ENCODE peak calls at places on chromosomes 2 and 18, in five cellular contexts. X, S, J, C and M are unnamed samples.

GRCh38 chr2:15730545-15731212 is 139.0 kb downstream of the DDX1 start:
- DNase-seq in S (peak), X (no peak), C (peak), J (peak), M (peak)

GRCh38 chr2:20187331-20187730 is 37.6 kb downstream of the SDC1 start:
- DNase-seq in X (no peak), S (no peak), J (no peak), C (no peak), M (no peak)

GRCh38 chr18:3485153-3486149 is 35.5 kb downstream of the TGIF1 start:
- DNase-seq in X (no peak), J (no peak), C (no peak), S (no peak), M (no peak)

GRCh38 chr2:240347373-240347940 is 88.0 kb upstream of the GPC1 start:
- DNase-seq in S (no peak), X (no peak), C (no peak), J (no peak), M (no peak)

GRCh38 chr2:119724656-119725485 is 34.9 kb upstream of the PTPN4 start:
- DNase-seq in S (no peak), X (no peak), C (no peak), J (no peak), M (no peak)

GRCh38 chr2:217060516-217060915 is 200.7 kb upstream of the TNP1 start:
- DNase-seq in C (no peak), J (no peak), S (no peak), X (no peak), M (no peak)

GRCh38 chr2:158202151-158202778 is 100.6 kb downstream of the UPP2 start:
- DNase-seq in S (peak), X (no peak), C (no peak), J (no peak), M (no peak)

GRCh38 chr2:213125646-213126347 is 25.6 kb downstream of the IKZF2 start:
- DNase-seq in J (no peak), C (no peak), X (no peak), S (peak), M (no peak)

GRCh38 chr2:3125761-3126130 is 251.9 kb downstream of the EIPR1 start:
- DNase-seq in X (no peak), J (no peak), C (no peak), S (no peak), M (no peak)

GRCh38 chr2:11812466-11813100 is 66.2 kb downstream of the LPIN1 start:
- DNase-seq in J (no peak), X (no peak), S (no peak), C (no peak), M (no peak)

GRCh38 chr2:221787561-221787960 is 215.5 kb upstream of the EPHA4 start:
- DNase-seq in X (no peak), C (no peak), J (no peak), S (no peak), M (no peak)

GRCh38 chr2:64213607-64214275 is 69.5 kb upstream of the PELI1 start:
- DNase-seq in X (no peak), S (no peak), J (no peak), C (no peak), M (no peak)

GRCh38 chr18:58896268-58896667 is 31.6 kb downstream of the ZNF532 start:
- DNase-seq in C (no peak), S (no peak), X (no peak), J (no peak), M (no peak)

GRCh38 chr2:233426619-233427342 is 72.5 kb downstream of the DGKD start:
- DNase-seq in X (no peak), C (no peak), J (peak), S (peak), M (no peak)

GRCh38 chr18:76426738-76427305 is 68.2 kb downstream of the ZNF516 start:
- DNase-seq in C (peak), S (peak), X (peak), J (no peak), M (no peak)

GRCh38 chr2:159684796-159685195 is 27.5 kb upstream of the MARCHF7 start:
- DNase-seq in S (peak), J (no peak), C (no peak), X (no peak), M (no peak)

GRCh38 chr2:220000080-220000479 is 372.6 kb downstream of the SLC4A3 start:
- DNase-seq in S (peak), C (no peak), X (no peak), J (no peak), M (no peak)

GRCh38 chr2:65380243-65380642 is 52.2 kb downstream of the SPRED2 start:
- DNase-seq in J (no peak), C (no peak), S (no peak), X (no peak), M (no peak)

GRCh38 chr2:173087793-173088493 is 12.3 kb downstream of the MAP3K20 start:
- DNase-seq in J (no peak), C (no peak), S (no peak), X (no peak), M (no peak)

GRCh38 chr2:157426477-157426994 is 17.4 kb downstream of the CYTIP start:
- DNase-seq in J (no peak), S (no peak), C (no peak), X (no peak), M (no peak)

GRCh38 chr2:191038241-191038725 is 24.3 kb upstream of the STAT1 start:
- DNase-seq in X (no peak), S (peak), C (no peak), J (peak), M (no peak)

GRCh38 chr18:79093986-79094385 is 24.8 kb downstream of the ATP9B start:
- DNase-seq in X (no peak), C (no peak), J (no peak), S (no peak), M (no peak)

GRCh38 chr2:37090019-37090477 is 5.7 kb downstream of the GPATCH11 start:
- DNase-seq in C (no peak), J (no peak), S (no peak), X (no peak), M (no peak)

GRCh38 chr18:26190506-26190905 is 35.7 kb upstream of the TAF4B start:
- DNase-seq in S (no peak), C (no peak), J (no peak), X (no peak), M (no peak)

GRCh38 chr2:101515512-101515911 is 40.6 kb upstream of the RFX8 start:
- DNase-seq in C (no peak), J (no peak), X (no peak), S (peak), M (no peak)

GRCh38 chr18:48833701-48834394 is 116.9 kb downstream of the SMAD7 start:
- DNase-seq in S (no peak), J (no peak), C (no peak), X (no peak), M (no peak)

GRCh38 chr2:55123851-55124269 is 73.6 kb upstream of the RTN4 start:
- DNase-seq in X (no peak), J (no peak), C (peak), S (no peak), M (peak)